ENCODE peak calls at places on chromosomes 5 and 9, in nine cellular contexts. Z, G, S, V, N, T, B, F and H are unnamed samples.

GRCh38 chr9:83431470-83432060 is 106.6 kb downstream of the FRMD3 start:
- DNase-seq in S (no peak), T (no peak), G (no peak), Z (no peak), N (no peak), F (no peak), V (no peak), B (no peak), H (no peak)

GRCh38 chr5:171596391-171596878 is 177.0 kb downstream of the FGF18 start:
- DNase-seq in T (peak), V (no peak), B (no peak), S (peak), G (no peak), F (no peak), Z (no peak), N (no peak), H (peak)

GRCh38 chr5:170501361-170501760 is 2.5 kb upstream of the KCNIP1 start:
- DNase-seq in F (no peak), B (no peak), Z (no peak), G (no peak), V (no peak), N (no peak), T (no peak), S (no peak), H (no peak)

GRCh38 chr5:73376618-73377170 is 71.9 kb downstream of the FOXD1 start:
- DNase-seq in F (no peak), B (no peak), Z (no peak), N (no peak), T (peak), G (no peak), V (peak), S (no peak), H (peak)

GRCh38 chr5:72244862-72245371 is 75.1 kb downstream of the MRPS27 start:
- DNase-seq in S (peak), G (no peak), Z (no peak), T (peak), N (no peak), B (no peak), F (no peak), V (no peak), H (peak)

GRCh38 chr5:123705741-123706140 is 193.8 kb downstream of the CSNK1G3 start:
- DNase-seq in F (no peak), N (no peak), Z (no peak), V (peak), G (no peak), B (no peak), S (peak), T (peak), H (no peak)

GRCh38 chr9:121842612-121842978 is 191.2 kb downstream of the DAB2IP start:
- DNase-seq in G (no peak), V (peak), B (no peak), T (peak), N (no peak), Z (no peak), F (no peak), S (no peak), H (peak)

GRCh38 chr5:6181147-6181729 is 197.1 kb downstream of the MED10 start:
- DNase-seq in F (no peak), Z (no peak), T (no peak), V (no peak), S (no peak), B (no peak), N (no peak), G (no peak), H (no peak)

GRCh38 chr5:157778121-157778805 is 34.8 kb downstream of the LSM11 start:
- DNase-seq in Z (no peak), B (no peak), N (no peak), V (peak), T (peak), S (no peak), F (no peak), G (no peak), H (no peak)

GRCh38 chr5:170497311-170498038 is 6.3 kb upstream of the KCNIP1 start:
- DNase-seq in G (no peak), B (no peak), S (no peak), T (peak), F (no peak), N (no peak), V (no peak), Z (no peak), H (peak)